ENCODE peak calls at places on chromosomes 12 and 14, in seven cellular contexts. M, A, F, E, T, D and N are unnamed samples.

GRCh38 chr12:107670999-107671643 is 14.5 kb upstream of the PWP1 start:
- DNase-seq in E (peak), D (no peak), M (no peak), F (peak), A (no peak), T (no peak), N (no peak)

GRCh38 chr14:104293851-104294627 is 155.7 kb downstream of the KIF26A start:
- DNase-seq in E (peak), M (no peak), T (peak), D (no peak), A (peak), F (no peak), N (no peak)

GRCh38 chr14:101202627-101203404 is 299.3 kb upstream of the RTL1 start:
- DNase-seq in E (no peak), F (peak), M (no peak), T (no peak), D (no peak), A (peak), N (peak)

GRCh38 chr14:36020120-36021029 is 156.1 kb downstream of the PTCSC3 start:
- DNase-seq in M (no peak), E (no peak), T (no peak), F (no peak), D (no peak), A (no peak), N (no peak)

GRCh38 chr14:72634910-72635647 is 258.8 kb downstream of the DPF3 start:
- DNase-seq in A (no peak), E (no peak), T (no peak), M (no peak), D (no peak), F (no peak), N (peak)

GRCh38 chr14:93375673-93376156 is 28.7 kb downstream of the COX8C start:
- DNase-seq in T (no peak), D (no peak), F (no peak), E (no peak), A (no peak), M (no peak), N (no peak)

GRCh38 chr14:89720076-89720687 is 234.3 kb downstream of the EFCAB11 start:
- DNase-seq in F (no peak), M (no peak), E (no peak), T (no peak), D (no peak), A (no peak), N (peak)

GRCh38 chr12:46661161-46661845 is 164.5 kb downstream of the SLC38A4 start:
- DNase-seq in E (peak), D (no peak), A (no peak), F (no peak), M (peak), T (no peak), N (no peak)

GRCh38 chr12:25550186-25550585 is 2.9 kb downstream of the LMNTD1 start:
- DNase-seq in T (no peak), M (no peak), D (no peak), F (no peak), E (peak), A (no peak), N (no peak)

GRCh38 chr14:94451091-94451751 is 1.4 kb downstream of the SERPINA11 start:
- DNase-seq in E (no peak), A (no peak), D (no peak), F (no peak), M (no peak), T (no peak), N (peak)

GRCh38 chr12:81758421-81759214 is 532 bp downstream of the PPFIA2 start:
- DNase-seq in D (no peak), F (peak), T (peak), E (peak), M (peak), A (no peak), N (no peak)

GRCh38 chr14:59117754-59118153 is 70.7 kb upstream of the DAAM1 start:
- DNase-seq in T (no peak), A (no peak), D (no peak), E (no peak), M (no peak), F (no peak), N (no peak)

GRCh38 chr12:65986047-65986446 is 144.5 kb downstream of the LLPH start:
- DNase-seq in E (peak), T (no peak), F (no peak), M (no peak), D (no peak), A (no peak), N (no peak)

GRCh38 chr12:49950310-49951251 is at the start of gene AQP2:
- DNase-seq in F (no peak), A (peak), D (no peak), T (no peak), E (no peak), M (no peak), N (no peak)

GRCh38 chr12:131775124-131775903 is 52.9 kb upstream of the MMP17 start:
- DNase-seq in T (no peak), D (peak), E (no peak), M (no peak), F (no peak), A (no peak), N (no peak)

GRCh38 chr12:108972226-108972757 is 48.6 kb downstream of the SVOP start:
- DNase-seq in T (no peak), E (no peak), A (no peak), D (no peak), F (no peak), M (no peak), N (no peak)

GRCh38 chr12:3453947-3454675 is 36.9 kb upstream of the PRMT8 start:
- DNase-seq in T (no peak), A (no peak), E (peak), F (no peak), M (peak), D (peak), N (no peak)

GRCh38 chr14:96148631-96149030 is 56.0 kb upstream of the BDKRB2 start:
- DNase-seq in A (no peak), M (no peak), E (no peak), T (no peak), F (no peak), D (no peak), N (no peak)

GRCh38 chr14:97641827-97642226 is 844.6 kb downstream of the VRK1 start:
- DNase-seq in A (no peak), T (no peak), E (no peak), M (no peak), D (no peak), F (no peak), N (no peak)

GRCh38 chr12:1606021-1606622 is 11.7 kb upstream of the FBXL14 start:
- DNase-seq in D (peak), F (no peak), T (peak), A (peak), M (peak), E (peak), N (peak)

GRCh38 chr14:73888460-73888725 is 1.7 kb downstream of the ZNF410 start:
- DNase-seq in M (peak), A (no peak), F (no peak), T (no peak), D (no peak), E (peak), N (no peak)

GRCh38 chr12:6076340-6076739 is 48.1 kb downstream of the VWF start:
- DNase-seq in M (no peak), T (no peak), E (no peak), F (no peak), D (no peak), A (no peak), N (no peak)

GRCh38 chr14:104741108-104741802 is 11.7 kb upstream of the SIVA1 start:
- DNase-seq in D (no peak), F (no peak), A (no peak), T (no peak), M (no peak), E (no peak), N (no peak)

GRCh38 chr14:90423166-90423565 is 26.3 kb downstream of the CALM1 start:
- DNase-seq in M (no peak), D (no peak), E (no peak), A (no peak), F (no peak), T (no peak), N (no peak)

GRCh38 chr12:75656650-75657049 is 145.2 kb upstream of the KRR1 start:
- DNase-seq in F (no peak), A (no peak), M (peak), T (no peak), D (peak), E (peak), N (no peak)

GRCh38 chr12:66087365-66087943 is 43.1 kb downstream of the LLPH start:
- DNase-seq in T (no peak), M (peak), A (no peak), E (peak), F (peak), D (peak), N (no peak)

GRCh38 chr12:117468016-117468415 is 106.6 kb upstream of the NOS1 start:
- DNase-seq in A (no peak), T (no peak), F (no peak), E (no peak), M (no peak), D (no peak), N (no peak)

GRCh38 chr12:105076098-105076497 is 8.2 kb downstream of the ALDH1L2 start:
- DNase-seq in E (peak), A (no peak), F (no peak), M (peak), T (no peak), D (no peak), N (no peak)

GRCh38 chr14:61458766-61459165 is 137.4 kb downstream of the PRKCH start:
- DNase-seq in E (no peak), D (no peak), A (no peak), M (no peak), F (no peak), T (no peak), N (no peak)

GRCh38 chr14:80974338-80975078 is 19.1 kb downstream of the TSHR start:
- DNase-seq in T (no peak), A (no peak), E (peak), M (peak), F (no peak), D (no peak), N (no peak)

GRCh38 chr12:50689437-50689836 is 74.5 kb upstream of the ATF1 start:
- DNase-seq in D (no peak), E (no peak), A (no peak), T (no peak), F (no peak), M (no peak), N (no peak)

GRCh38 chr12:46364777-46365580 is 7.6 kb downstream of the SLC38A2 start:
- DNase-seq in E (peak), F (no peak), M (peak), D (no peak), T (no peak), A (no peak), N (no peak)

GRCh38 chr12:85626031-85626781 is 210.0 kb downstream of the RASSF9 start:
- DNase-seq in D (peak), E (peak), A (no peak), T (no peak), M (peak), F (no peak), N (no peak)

GRCh38 chr12:93979189-93979588 is 169.2 kb upstream of the PLXNC1 start:
- DNase-seq in F (no peak), T (no peak), M (peak), A (no peak), E (peak), D (no peak), N (no peak)

GRCh38 chr12:81991868-81992267 is 232.7 kb upstream of the PPFIA2 start:
- DNase-seq in M (no peak), F (no peak), A (no peak), T (no peak), E (no peak), D (no peak), N (no peak)

GRCh38 chr14:20688167-20688839 is at the start of gene ANG:
- DNase-seq in T (no peak), E (no peak), D (no peak), A (no peak), F (no peak), M (no peak), N (no peak)

GRCh38 chr12:94925729-94926128 is 77.8 kb downstream of the NDUFA12 start:
- DNase-seq in A (no peak), F (no peak), D (no peak), E (no peak), M (no peak), T (no peak), N (no peak)

GRCh38 chr12:67663121-67663520 is 14.6 kb downstream of the DYRK2 start:
- DNase-seq in F (no peak), T (no peak), A (no peak), E (no peak), D (no peak), M (peak), N (no peak)

GRCh38 chr12:86634706-86635410 is 378.7 kb upstream of the MGAT4C start:
- DNase-seq in D (peak), A (no peak), F (no peak), M (peak), E (peak), T (no peak), N (no peak)

DNA sequence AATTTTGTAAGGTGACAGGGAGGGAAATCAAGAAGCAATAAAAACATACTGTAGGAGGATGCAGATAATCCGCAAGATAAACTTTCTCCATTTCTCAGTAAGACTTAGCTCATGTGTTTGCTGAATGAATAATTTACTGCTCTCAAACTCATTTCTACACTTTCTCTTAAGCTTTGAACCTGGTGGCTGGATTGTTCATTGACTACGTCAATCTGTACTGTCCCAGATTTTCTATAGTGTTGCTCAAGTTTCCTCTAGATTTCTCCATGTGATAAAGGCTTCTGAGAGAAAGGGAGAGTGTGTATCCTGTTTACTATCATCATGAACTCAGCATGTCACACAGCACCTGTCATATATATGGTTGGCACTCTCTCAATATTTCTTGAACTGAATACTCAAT is 518.0 kb upstream of the TBX3 start:
- DNase-seq in T (no peak), F (no peak), D (no peak), A (no peak), E (peak), M (no peak), N (no peak)
- TF ChIP-seq CTCF in T (no peak), F (no peak), D (no peak), A (no peak), E (no peak), M (no peak), N (no peak)

GRCh38 chr12:95967301-95967700 is 24.2 kb downstream of the AMDHD1 start:
- DNase-seq in T (no peak), E (no peak), D (no peak), F (no peak), M (no peak), A (no peak), N (no peak)

GRCh38 chr12:95960241-95960640 is 17.1 kb downstream of the AMDHD1 start:
- DNase-seq in F (no peak), A (no peak), M (no peak), T (no peak), D (no peak), E (no peak), N (no peak)

GRCh38 chr12:95966287-95966870 is 23.2 kb downstream of the AMDHD1 start:
- DNase-seq in D (no peak), T (no peak), F (no peak), M (no peak), A (no peak), E (no peak), N (no peak)

GRCh38 chr12:95959107-95959506 is 16.0 kb downstream of the AMDHD1 start:
- DNase-seq in T (no peak), D (peak), F (no peak), E (peak), M (peak), A (no peak), N (no peak)

GRCh38 chr12:95963104-95963503 is 20.0 kb downstream of the AMDHD1 start:
- DNase-seq in M (no peak), T (no peak), A (no peak), E (no peak), D (no peak), F (no peak), N (no peak)
- TF ChIP-seq CTCF in M (no peak), T (no peak), A (no peak), E (no peak), D (no peak), F (no peak), N (peak)

GRCh38 chr12:91523831-91524230 is 341.2 kb upstream of the DCN start:
- DNase-seq in F (no peak), E (no peak), T (no peak), D (no peak), M (no peak), A (no peak), N (no peak)
- TF ChIP-seq CTCF in F (no peak), E (no peak), T (no peak), D (no peak), M (no peak), A (no peak), N (no peak)

DNA sequence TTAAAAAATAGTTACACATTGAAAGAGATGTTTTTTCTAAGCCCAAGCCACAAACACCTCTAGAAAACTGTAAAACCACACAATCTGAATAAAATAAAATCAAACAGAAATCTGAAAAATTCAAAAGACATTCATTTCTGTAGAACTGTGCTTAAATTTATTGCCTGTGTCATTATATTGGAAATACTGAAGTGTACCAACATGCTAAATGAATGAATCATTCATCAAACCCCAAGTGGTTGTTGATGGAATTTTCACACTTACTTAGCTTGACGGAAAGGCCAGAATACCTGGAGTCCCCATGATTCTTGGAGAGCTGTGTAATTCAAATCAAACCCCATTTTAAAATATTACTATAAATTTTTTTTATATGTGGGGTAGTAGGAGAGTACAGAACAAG is 2.7 kb downstream of the KITLG start:
- DNase-seq in M (no peak), E (peak), F (no peak), A (no peak), T (no peak), D (peak), N (no peak)
- TF ChIP-seq CTCF in M (peak), E (peak), F (peak), A (no peak), T (no peak), D (peak), N (peak)